ENCODE peak calls at places on chromosomes 1 and 21, in seven cellular contexts. C is CD8-positive, alpha-beta memory T cell; X is Caco-2; W is stomach; J is tibial artery; L is tibial nerve; Z is CD8-positive, alpha-beta T cell. S is an unnamed sample. For H3K4me1 and H3K27me3, the result is how much of the 10 kb centered on the place peaks cover.

GRCh38 chr1:185813401-185813979 is 79.3 kb downstream of the HMCN1 start:
- DNase-seq in J (no peak), Z (no peak), W (no peak), L (no peak), C (no peak), X (peak), S (peak)

GRCh38 chr1:109091196-109092193 is 931 bp downstream of the TMEM167B start:
- DNase-seq in C (no peak), L (no peak), W (no peak), Z (no peak), J (no peak), X (no peak), S (peak)

GRCh38 chr1:25906644-25907300 is 553 bp upstream of the STMN1 start:
- DNase-seq in J (peak), C (no peak), X (peak), Z (peak), W (peak), L (peak), S (no peak)

GRCh38 chr1:245153645-245154428 is 948 bp upstream of the KIF26B start:
- DNase-seq in C (no peak), L (no peak), W (no peak), Z (no peak), J (peak), X (peak), S (no peak)

GRCh38 chr1:6745073-6745472 is 40.2 kb upstream of the CAMTA1 start:
- DNase-seq in X (no peak), W (no peak), L (no peak), J (no peak), C (no peak), Z (no peak), S (no peak)

GRCh38 chr21:37257967-37258877 is 8.9 kb downstream of the VPS26C start:
- DNase-seq in J (peak), C (peak), X (peak), Z (peak), W (peak), L (no peak), S (peak)

GRCh38 chr1:10033359-10033845 is 644 bp downstream of the UBE4B start:
- DNase-seq in C (no peak), J (no peak), Z (peak), W (no peak), L (no peak), X (peak), S (peak)

GRCh38 chr1:36585760-36586072 is 103.0 kb upstream of the CSF3R start:
- DNase-seq in W (no peak), X (no peak), C (no peak), J (no peak), Z (no peak), L (no peak), S (no peak)

GRCh38 chr1:111599781-111600180 is 19.8 kb upstream of the RAP1A start:
- DNase-seq in L (no peak), J (no peak), W (no peak), C (no peak), X (no peak), Z (no peak), S (no peak)

GRCh38 chr1:158952416-158952815 is 21.1 kb downstream of the PYHIN1 start:
- DNase-seq in L (no peak), J (no peak), Z (no peak), X (no peak), C (no peak), W (no peak), S (no peak)

GRCh38 chr1:83815348-83815747 is 183.6 kb downstream of the TTLL7 start:
- DNase-seq in L (no peak), C (no peak), W (no peak), Z (no peak), J (no peak), X (no peak), S (no peak)

GRCh38 chr1:58782308-58783089 is 1.3 kb downstream of the JUN start:
- DNase-seq in L (peak), W (peak), X (peak), Z (peak), J (peak), C (peak), S (peak)

GRCh38 chr1:206702803-206703202 is 18.1 kb downstream of the MAPKAPK2 start:
- DNase-seq in C (no peak), Z (no peak), L (no peak), X (no peak), J (no peak), W (no peak), S (no peak)

GRCh38 chr1:162899422-162900168 is 38.6 kb upstream of the CCDC190 start:
- DNase-seq in W (no peak), Z (no peak), X (no peak), L (no peak), J (no peak), C (no peak), S (no peak)

GRCh38 chr1:16122916-16123315 is 33.0 kb downstream of the EPHA2 start:
- DNase-seq in L (no peak), W (no peak), J (no peak), C (peak), Z (peak), X (no peak), S (no peak)

GRCh38 chr21:42036313-42036712 is 26.2 kb upstream of the ZBTB21 start:
- DNase-seq in W (no peak), C (no peak), X (no peak), J (no peak), Z (no peak), L (no peak), S (no peak)

GRCh38 chr1:212386029-212386428 is 28.7 kb downstream of the PACC1 start:
- DNase-seq in L (no peak), Z (no peak), X (no peak), J (no peak), C (no peak), W (no peak), S (no peak)

DNA sequence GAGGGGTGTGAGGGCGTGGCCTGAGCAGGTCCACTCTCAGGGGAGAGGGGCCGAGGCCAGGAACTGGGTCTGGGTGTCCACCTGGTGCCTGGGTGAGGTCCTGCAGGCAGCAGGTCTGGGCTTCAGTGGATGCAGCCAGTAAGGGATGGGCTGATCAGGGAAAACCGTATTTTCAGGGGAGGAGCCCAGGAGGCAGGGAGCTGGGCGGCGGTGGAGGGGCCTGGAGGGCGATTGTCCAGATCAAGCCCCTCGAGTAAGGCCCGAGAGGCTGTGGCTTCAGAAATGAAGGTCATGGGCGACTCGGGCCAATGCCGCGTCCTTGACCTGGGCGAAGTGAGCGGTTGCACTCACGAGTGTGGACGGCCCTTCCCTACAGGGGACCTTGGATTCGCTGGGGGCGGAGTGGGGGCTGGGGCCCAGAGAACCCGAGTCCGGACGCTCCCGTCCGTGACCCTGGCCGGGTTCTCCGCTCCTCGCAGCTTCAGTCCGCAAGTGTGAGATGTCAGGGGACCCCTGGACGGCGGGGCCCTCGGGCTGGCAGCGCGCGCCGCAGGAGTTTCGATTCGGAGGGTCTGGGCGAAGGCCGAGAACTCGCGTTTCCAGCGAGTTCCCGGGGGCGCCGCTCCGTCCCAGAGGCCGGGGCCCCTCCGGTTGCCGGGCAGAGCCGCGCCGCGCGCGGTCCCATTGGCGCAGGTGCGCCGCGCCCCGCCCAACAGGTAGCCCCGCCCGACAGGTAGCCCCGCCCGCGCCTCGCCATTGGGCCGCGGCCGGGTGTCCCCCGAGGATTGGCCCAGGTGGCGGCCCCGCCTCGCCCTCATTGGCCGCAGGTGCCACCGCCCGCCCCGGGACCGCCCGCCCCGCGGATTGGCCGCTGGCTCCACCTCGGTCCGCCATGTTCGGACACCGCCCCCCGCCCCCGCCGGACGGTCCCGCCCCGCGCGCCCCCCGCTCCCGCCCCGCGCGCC is at the start of gene PRKCZ:
- DNase-seq in L (no peak), C (peak), W (peak), Z (peak), X (peak), J (no peak), S (peak)
- H3K4me3 ChIP-seq in L (peak), C (peak), W (peak), Z (peak), X (peak), J (peak), S (peak)

GRCh38 chr21:18235545-18235944 is 9.1 kb upstream of the CHODL start:
- DNase-seq in L (no peak), C (no peak), J (no peak), Z (no peak), X (no peak), W (no peak), S (no peak)
- H3K4me1 ChIP-seq in L (under half), C (under half), J (under half), Z (under half), X (under half), W (under half), S (under half)

DNA sequence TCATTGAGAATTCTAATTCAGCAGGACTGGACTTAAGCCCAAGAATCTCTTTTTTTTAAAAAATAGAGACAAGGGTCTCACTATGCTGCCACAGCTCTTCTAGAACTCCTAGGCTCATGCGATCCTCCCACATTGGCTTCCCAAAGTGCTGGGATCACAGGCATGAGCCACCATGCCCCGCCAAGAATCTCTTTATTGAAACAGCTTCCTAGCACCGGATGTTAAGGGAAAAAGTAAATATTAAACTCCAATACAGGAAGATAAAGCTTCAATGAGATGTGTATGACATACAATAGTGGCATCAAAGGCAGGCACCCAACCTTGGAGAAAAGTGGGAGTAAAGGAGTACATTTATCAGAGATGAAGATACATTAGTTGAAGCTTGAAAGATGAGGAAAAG is 25.5 kb downstream of the PUM1 start:
- DNase-seq in J (no peak), L (no peak), W (no peak), Z (no peak), X (no peak), C (no peak), S (no peak)
- H3K27me3 ChIP-seq in J (under half), L (under half), W (under half), Z (under half), X (under half), C (under half), S (under half)

GRCh38 chr1:40862008-40862863 is at the start of gene CITED4:
- DNase-seq in W (peak), X (peak), L (peak), J (peak), Z (peak), C (peak), S (peak)
- H3K4me3 ChIP-seq in W (peak), X (peak), L (peak), J (peak), Z (peak), C (peak), S (peak)

DNA sequence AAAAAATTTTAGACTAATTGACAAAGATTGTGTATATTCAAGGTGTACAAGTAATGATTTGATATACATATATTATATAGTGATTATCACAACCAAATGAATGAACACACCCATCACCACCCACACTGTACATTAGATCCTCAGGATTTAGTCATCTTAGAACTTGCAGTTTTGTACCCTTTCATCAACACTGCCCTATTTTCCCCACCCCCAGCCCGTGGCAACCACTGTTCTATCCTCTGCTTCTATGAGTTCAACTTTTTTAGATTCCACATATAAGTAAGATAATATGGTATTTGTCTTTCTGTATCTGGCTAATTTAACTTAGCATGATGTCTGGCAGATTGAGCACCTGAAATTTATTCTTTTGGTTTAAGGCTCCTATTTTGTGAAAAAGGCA is 173.6 kb downstream of the IER5 start:
- DNase-seq in J (no peak), L (no peak), W (no peak), X (no peak), Z (no peak), C (no peak), S (no peak)
- H3K4me1 ChIP-seq in J (under half), L (under half), W (under half), X (under half), Z (under half), C (under half), S (under half)

GRCh38 chr1:165376041-165376810 is 19.7 kb upstream of the LMX1A start:
- DNase-seq in W (peak), J (peak), Z (peak), L (peak), X (no peak), C (no peak), S (peak)

GRCh38 chr1:165376811-165377153 is 20.3 kb upstream of the LMX1A start:
- DNase-seq in L (no peak), W (no peak), C (no peak), X (no peak), Z (no peak), J (no peak), S (no peak)

GRCh38 chr1:165371588-165372235 is 15.2 kb upstream of the LMX1A start:
- DNase-seq in X (no peak), Z (no peak), C (no peak), L (no peak), W (no peak), J (no peak), S (no peak)

GRCh38 chr1:165375623-165376022 is 19.1 kb upstream of the LMX1A start:
- DNase-seq in X (no peak), C (no peak), Z (no peak), W (no peak), J (no peak), L (no peak), S (no peak)
- H3K27me3 ChIP-seq in X (under half), C (under half), Z (under half), W (half or more), J (under half), L (under half), S (under half)

GRCh38 chr1:226678251-226678650 is 60.8 kb downstream of the ITPKB start:
- DNase-seq in X (no peak), W (no peak), J (no peak), L (no peak), Z (no peak), C (no peak), S (no peak)

GRCh38 chr1:226676381-226676780 is 62.7 kb downstream of the ITPKB start:
- DNase-seq in X (no peak), Z (no peak), L (no peak), W (no peak), C (no peak), J (no peak), S (no peak)

GRCh38 chr1:226675720-226676357 is 63.2 kb downstream of the ITPKB start:
- DNase-seq in J (no peak), C (no peak), L (no peak), W (no peak), X (no peak), Z (no peak), S (no peak)

GRCh38 chr1:226678701-226679100 is 60.4 kb downstream of the ITPKB start:
- DNase-seq in W (no peak), Z (peak), X (no peak), L (no peak), C (peak), J (no peak), S (no peak)

GRCh38 chr1:226677121-226678020 is 61.7 kb downstream of the ITPKB start:
- DNase-seq in J (peak), Z (peak), L (peak), X (no peak), W (peak), C (peak), S (no peak)
- H3K4me3 ChIP-seq in J (no peak), Z (peak), L (no peak), X (no peak), W (no peak), C (peak), S (no peak)

S was measured in HAP-1.